ENCODE peak calls at places on chromosomes 1 and 21, in seven cellular contexts. B is CD8-positive, alpha-beta T cell; O is testis; A is ascending aorta; L is tibial artery; D is cardiac muscle cell; S is IMR-90. X is an unnamed sample.

GRCh38 chr1:6461538-6462411 is 4.2 kb downstream of the TNFRSF25 start:
- DNase-seq in B (no peak), O (no peak), A (no peak), L (no peak), D (no peak), S (no peak), X (no peak)

GRCh38 chr1:117048431-117049133 is 11.5 kb upstream of the TTF2 start:
- DNase-seq in B (no peak), O (no peak), A (no peak), L (no peak), D (no peak), S (no peak), X (no peak)

GRCh38 chr1:87117761-87118160 is 203.3 kb downstream of the HS2ST1 start:
- DNase-seq in B (no peak), O (no peak), A (no peak), L (no peak), D (no peak), S (peak; percentile 55), X (no peak)

GRCh38 chr1:19273106-19273843 is 15.3 kb downstream of the AKR7A3 start:
- DNase-seq in B (no peak), O (no peak), A (no peak), L (no peak), D (no peak), S (no peak), X (no peak)

GRCh38 chr1:183310753-183311465 is 107.3 kb downstream of the NMNAT2 start:
- DNase-seq in B (no peak), O (no peak), A (peak; percentile 39), L (no peak), D (no peak), S (no peak), X (no peak)

GRCh38 chr1:89938171-89939055 is 56.5 kb upstream of the ZNF326 start:
- DNase-seq in B (no peak), O (no peak), A (no peak), L (no peak), D (no peak), S (peak; percentile 48), X (no peak)

GRCh38 chr1:95023399-95024050 is 49.2 kb downstream of the ALG14 start:
- DNase-seq in B (no peak), O (no peak), A (no peak), L (no peak), D (no peak), S (peak; percentile 96), X (no peak)

GRCh38 chr1:11485191-11485590 is 6.2 kb downstream of the DISP3 start:
- DNase-seq in B (no peak), O (no peak), A (no peak), L (no peak), D (no peak), S (no peak), X (no peak)

GRCh38 chr1:220956861-220957605 is 77.8 kb downstream of the HLX start:
- DNase-seq in B (no peak), O (no peak), A (no peak), L (peak; percentile 41), D (no peak), S (peak; percentile 98), X (peak; percentile 28)

GRCh38 chr1:24463756-24464377 is 38.8 kb upstream of the RCAN3 start:
- DNase-seq in B (no peak), O (no peak), A (no peak), L (no peak), D (no peak), S (no peak), X (no peak)

GRCh38 chr1:2642131-2642559 is 9.3 kb upstream of the MMEL1 start:
- DNase-seq in B (no peak), O (no peak), A (no peak), L (no peak), D (no peak), S (no peak), X (no peak)

GRCh38 chr1:3066250-3066711 is 2.7 kb upstream of the PRDM16 start:
- DNase-seq in B (no peak), O (peak; percentile 79), A (peak; percentile 50), L (peak; percentile 60), D (peak; percentile 82), S (no peak), X (no peak)

GRCh38 chr1:168454211-168454815 is 89.5 kb downstream of the XCL2 start:
- DNase-seq in B (no peak), O (no peak), A (no peak), L (no peak), D (no peak), S (peak; percentile 66), X (no peak)

GRCh38 chr21:31222142-31222541 is 121.9 kb downstream of the TIAM1 start:
- DNase-seq in B (no peak), O (no peak), A (no peak), L (no peak), D (no peak), S (peak; percentile 66), X (no peak)

GRCh38 chr21:26572668-26573381 is at the start of gene CYYR1:
- DNase-seq in B (no peak), O (peak; percentile 21), A (no peak), L (no peak), D (peak; percentile 70), S (no peak), X (no peak)

GRCh38 chr1:158154501-158154900 is 26.2 kb upstream of the CD1D start:
- DNase-seq in B (no peak), O (no peak), A (no peak), L (no peak), D (no peak), S (no peak), X (no peak)

GRCh38 chr1:178774263-178774662 is 49.2 kb downstream of the RALGPS2 start:
- DNase-seq in B (no peak), O (no peak), A (no peak), L (no peak), D (peak; percentile 2), S (peak; percentile 28), X (no peak)

GRCh38 chr1:234602334-234603220 is 7.4 kb downstream of the IRF2BP2 start:
- DNase-seq in B (no peak), O (no peak), A (no peak), L (no peak), D (no peak), S (peak; percentile 98), X (peak; percentile 83)

GRCh38 chr1:176939993-176940392 is 224.5 kb downstream of the ASTN1 start:
- DNase-seq in B (no peak), O (no peak), A (no peak), L (no peak), D (no peak), S (no peak), X (no peak)

GRCh38 chr1:232655041-232655745 is 25.3 kb upstream of the SIPA1L2 start:
- DNase-seq in B (no peak), O (no peak), A (no peak), L (no peak), D (peak; percentile 56), S (no peak), X (no peak)

GRCh38 chr1:210321552-210321951 is 7.2 kb upstream of the HHAT start:
- DNase-seq in B (no peak), O (no peak), A (no peak), L (no peak), D (no peak), S (no peak), X (no peak)

GRCh38 chr1:156476501-156477298 is 23.9 kb downstream of the MEF2D start:
- DNase-seq in B (no peak), O (no peak), A (no peak), L (peak; percentile 62), D (no peak), S (peak; percentile 93), X (no peak)

GRCh38 chr1:65189716-65190115 is 41.7 kb downstream of the AK4 start:
- DNase-seq in B (no peak), O (no peak), A (no peak), L (no peak), D (no peak), S (peak; percentile 44), X (no peak)

GRCh38 chr1:171501305-171502021 is 16.1 kb downstream of the PRRC2C start:
- DNase-seq in B (no peak), O (no peak), A (no peak), L (no peak), D (no peak), S (no peak), X (no peak)

DNA sequence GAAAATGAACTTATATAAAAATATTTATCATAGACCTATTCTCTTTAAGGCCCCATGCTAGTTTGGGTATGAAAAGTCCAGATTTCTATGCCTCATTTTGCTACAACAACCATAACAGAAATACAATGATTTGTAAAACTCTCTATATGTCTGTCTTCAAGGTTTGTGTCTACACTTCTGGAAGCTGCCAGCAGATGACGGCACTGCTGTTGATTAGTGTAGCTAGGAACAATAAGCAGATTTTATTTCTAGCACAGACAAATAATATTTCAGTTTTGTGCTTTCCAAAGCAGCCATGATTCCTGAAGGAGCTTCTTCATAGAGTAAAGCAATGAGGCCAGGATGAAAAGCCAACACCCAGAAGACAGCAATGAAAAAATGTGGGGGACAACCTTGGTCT is 779.6 kb upstream of the ADGRL2 start:
- DNase-seq in B (no peak), O (no peak), A (no peak), L (no peak), D (no peak), S (peak; percentile 6), X (no peak)
- TF ChIP-seq CTCF in B (no peak), O (no peak), A (no peak), L (no peak), D (peak; percentile 38), S (peak; percentile 22), X (no peak)

GRCh38 chr1:59444520-59444919 is 147.6 kb downstream of the FGGY start:
- DNase-seq in B (no peak), O (no peak), A (no peak), L (no peak), D (no peak), S (no peak), X (no peak)
- H3K27ac ChIP-seq in B (no peak overlapping the region), O (no peak overlapping the region), A (peak overlapping the region; percentile 68), L (peak overlapping the region; percentile 73), D (no peak overlapping the region), S (no peak overlapping the region), X (no peak overlapping the region)

DNA sequence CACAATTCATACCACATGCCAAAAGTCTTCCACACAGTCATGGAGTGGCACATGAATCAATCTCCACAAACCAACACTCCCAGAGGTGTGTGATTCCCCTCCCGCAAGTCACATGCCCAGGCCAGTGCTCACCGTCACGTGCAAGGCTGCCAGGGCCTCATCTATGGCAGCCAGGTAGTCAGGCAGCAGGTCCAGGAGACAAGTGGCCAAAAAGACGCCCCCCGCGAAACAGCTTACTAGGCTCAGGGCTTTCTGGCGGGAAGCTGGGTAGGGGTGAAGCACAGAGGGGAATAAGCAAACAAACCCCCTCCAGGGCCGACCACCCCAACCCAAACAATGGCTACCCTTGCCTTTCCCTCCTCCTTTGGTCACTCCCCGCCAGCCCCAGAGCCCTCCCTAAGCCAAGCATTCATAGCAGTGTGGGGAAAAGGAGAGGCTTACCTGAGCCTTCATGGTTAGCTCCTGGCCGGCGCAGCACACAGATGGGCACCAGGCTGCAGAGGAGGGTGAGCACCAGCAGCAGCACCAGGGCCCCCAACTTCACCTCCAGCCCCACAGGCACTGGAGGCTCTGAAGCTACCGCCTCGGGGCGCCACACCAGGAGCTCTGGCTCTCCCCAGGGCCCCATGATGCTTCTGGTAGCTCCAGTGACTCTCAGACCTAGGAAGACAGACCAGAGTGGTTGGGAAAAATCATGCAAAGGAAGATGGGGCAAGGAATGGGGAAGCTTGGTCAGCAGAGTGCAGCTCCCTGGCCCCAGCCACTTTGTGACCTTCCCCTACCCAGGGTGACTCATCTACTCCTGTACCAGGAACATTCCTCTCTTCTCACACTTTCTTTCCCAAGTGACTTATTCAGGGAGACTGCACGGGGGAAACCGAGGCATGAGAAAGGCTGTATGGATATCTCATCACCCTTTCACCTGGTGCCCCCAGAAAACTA is 978 bp downstream of the SLC39A1 start:
- DNase-seq in B (no peak), O (no peak), A (no peak), L (peak; percentile 62), D (no peak), S (peak; percentile 60), X (peak; percentile 44)
- TF ChIP-seq CTCF in B (no peak), O (no peak), A (no peak), L (no peak), D (no peak), S (no peak), X (no peak)

GRCh38 chr1:34279971-34280370 is 103.3 kb downstream of the C1orf94 start:
- DNase-seq in B (no peak), O (no peak), A (no peak), L (no peak), D (no peak), S (no peak), X (no peak)
- H3K27ac ChIP-seq in B (no peak overlapping the region), O (no peak overlapping the region), A (no peak overlapping the region), L (no peak overlapping the region), D (no peak overlapping the region), S (no peak overlapping the region), X (no peak overlapping the region)

X was measured in HL-60.